ENCODE peak calls at places on chromosome 20, in eight cellular contexts. B, A, K, C, S, W, F and U are unnamed samples.

GRCh38 chr20:60210779-60211617 is 252.8 kb downstream of the CDH26 start:
- DNase-seq in W (peak), B (peak), K (peak), F (peak), S (no peak), A (peak), C (peak), U (peak)

GRCh38 chr20:63946986-63947637 is 9.1 kb downstream of the UCKL1 start:
- DNase-seq in F (peak), C (peak), A (peak), K (no peak), W (peak), B (no peak), S (peak), U (no peak)

GRCh38 chr20:48821261-48821910 is 6.4 kb downstream of the PREX1 start:
- DNase-seq in B (no peak), F (no peak), A (no peak), S (no peak), K (no peak), C (no peak), W (no peak), U (no peak)

GRCh38 chr20:58997141-58997770 is 9.8 kb downstream of the CTSZ start:
- DNase-seq in C (no peak), B (no peak), W (no peak), F (no peak), S (no peak), A (no peak), K (no peak), U (no peak)

GRCh38 chr20:57661201-57662027 is 41.2 kb upstream of the ZBP1 start:
- DNase-seq in K (no peak), C (no peak), F (no peak), S (peak), B (no peak), A (no peak), W (peak), U (no peak)

GRCh38 chr20:60990647-60991046 is 261.4 kb upstream of the CDH4 start:
- DNase-seq in F (no peak), C (no peak), B (no peak), W (no peak), K (no peak), S (no peak), A (no peak), U (no peak)

GRCh38 chr20:45933231-45934045 is 1.0 kb upstream of the PCIF1 start:
- DNase-seq in K (no peak), B (peak), C (peak), A (peak), F (peak), S (peak), W (peak), U (peak)

GRCh38 chr20:33262658-33263065 is 20.4 kb upstream of the BPIFB1 start:
- DNase-seq in W (no peak), C (no peak), F (peak), B (peak), K (peak), S (no peak), A (no peak), U (peak)

GRCh38 chr20:34375977-34376430 is 12.9 kb downstream of the ITCH start:
- DNase-seq in C (no peak), S (no peak), F (no peak), W (no peak), B (no peak), K (no peak), A (no peak), U (no peak)

GRCh38 chr20:20731945-20732296 is 19.5 kb upstream of the RALGAPA2 start:
- DNase-seq in A (no peak), W (no peak), C (no peak), B (no peak), S (no peak), K (no peak), F (peak), U (peak)

GRCh38 chr20:48659888-48660287 is 167.9 kb downstream of the PREX1 start:
- DNase-seq in C (no peak), K (no peak), W (no peak), F (no peak), S (peak), A (peak), B (no peak), U (no peak)

GRCh38 chr20:60113024-60113724 is 155.0 kb downstream of the CDH26 start:
- DNase-seq in K (no peak), B (no peak), W (no peak), A (no peak), S (peak), C (no peak), F (peak), U (no peak)

GRCh38 chr20:22501566-22502344 is 82.6 kb downstream of the FOXA2 start:
- DNase-seq in S (no peak), C (no peak), F (no peak), A (no peak), B (no peak), W (no peak), K (no peak), U (no peak)

GRCh38 chr20:19850190-19850533 is 92.1 kb downstream of the RIN2 start:
- DNase-seq in W (peak), B (no peak), K (no peak), F (no peak), S (no peak), A (no peak), C (no peak), U (no peak)

GRCh38 chr20:34525709-34526416 is 9.6 kb downstream of the DYNLRB1 start:
- DNase-seq in W (peak), S (no peak), C (peak), A (peak), B (no peak), K (peak), F (peak), U (peak)

GRCh38 chr20:33561981-33562601 is 72.2 kb downstream of the CBFA2T2 start:
- DNase-seq in K (peak), W (peak), F (peak), A (peak), B (peak), S (peak), C (peak), U (peak)

GRCh38 chr20:1968958-1969357 is 24.9 kb downstream of the PDYN start:
- DNase-seq in F (no peak), A (no peak), C (no peak), K (no peak), S (no peak), W (no peak), B (no peak), U (no peak)

GRCh38 chr20:1961374-1961773 is 32.5 kb downstream of the PDYN start:
- DNase-seq in W (no peak), K (no peak), B (no peak), C (no peak), F (no peak), S (no peak), A (no peak), U (no peak)

GRCh38 chr20:1965520-1966278 is 28.2 kb downstream of the PDYN start:
- DNase-seq in A (peak), S (peak), W (peak), F (peak), C (peak), K (peak), B (peak), U (peak)

GRCh38 chr20:1964061-1964460 is 29.8 kb downstream of the PDYN start:
- DNase-seq in C (no peak), A (no peak), K (no peak), S (no peak), F (no peak), W (no peak), B (no peak), U (no peak)

GRCh38 chr20:1964659-1965405 is 29.0 kb downstream of the PDYN start:
- DNase-seq in C (no peak), S (no peak), A (no peak), B (no peak), F (no peak), W (no peak), K (no peak), U (no peak)
- H3K4me3 ChIP-seq in C (no peak), S (no peak), A (no peak), B (no peak), F (no peak), W (peak), K (no peak), U (no peak)

DNA sequence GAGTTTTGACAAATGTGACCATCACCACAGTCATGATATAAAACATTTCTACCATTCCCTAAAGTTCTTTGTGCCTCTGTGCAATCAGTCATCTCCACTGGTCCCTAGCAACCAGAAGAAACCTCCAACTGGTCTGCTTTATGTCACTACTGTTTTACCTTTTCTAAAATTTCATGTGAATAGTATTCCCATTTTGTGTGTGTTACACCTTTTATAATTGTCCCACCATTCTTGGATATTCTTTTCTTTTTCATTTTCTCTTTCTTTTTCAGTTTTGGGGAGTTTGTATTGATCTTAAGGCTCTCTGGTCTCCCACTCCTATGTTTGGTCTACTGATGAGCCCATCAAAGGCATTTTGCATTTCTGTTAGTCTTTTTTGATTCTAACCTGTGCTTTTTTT is 95.4 kb downstream of the NCOA3 start:
- DNase-seq in C (no peak), W (no peak), S (no peak), F (no peak), A (no peak), K (no peak), B (no peak), U (no peak)
- TF ChIP-seq CTCF in C (no peak), W (no peak), S (no peak), F (no peak), A (no peak), K (no peak), B (no peak), U (no peak)

GRCh38 chr20:56634735-56635422 is 5.8 kb downstream of the TFAP2C start:
- DNase-seq in A (peak), F (no peak), C (no peak), S (no peak), K (no peak), W (no peak), B (no peak), U (peak)
- H3K4me3 ChIP-seq in A (no peak), F (no peak), C (no peak), S (no peak), K (no peak), W (no peak), B (no peak), U (peak)

GRCh38 chr20:24605937-24606455 is 136.6 kb downstream of the SYNDIG1 start:
- DNase-seq in F (no peak), S (no peak), B (no peak), A (no peak), C (no peak), W (no peak), K (no peak), U (no peak)

GRCh38 chr20:24598346-24598745 is 128.9 kb downstream of the SYNDIG1 start:
- DNase-seq in F (no peak), C (no peak), B (no peak), K (no peak), A (no peak), S (no peak), W (no peak), U (peak)

GRCh38 chr20:24603454-24603853 is 134.0 kb downstream of the SYNDIG1 start:
- DNase-seq in W (no peak), B (no peak), C (no peak), F (no peak), S (no peak), K (no peak), A (no peak), U (no peak)

GRCh38 chr20:24604966-24605365 is 135.5 kb downstream of the SYNDIG1 start:
- DNase-seq in B (no peak), S (no peak), W (no peak), K (no peak), A (no peak), C (no peak), F (no peak), U (no peak)

GRCh38 chr20:24600012-24600411 is 130.6 kb downstream of the SYNDIG1 start:
- DNase-seq in S (no peak), K (no peak), A (no peak), W (no peak), F (no peak), C (no peak), B (no peak), U (no peak)
- TF ChIP-seq CTCF in S (no peak), K (no peak), A (no peak), W (no peak), F (no peak), C (no peak), B (no peak), U (no peak)

DNA sequence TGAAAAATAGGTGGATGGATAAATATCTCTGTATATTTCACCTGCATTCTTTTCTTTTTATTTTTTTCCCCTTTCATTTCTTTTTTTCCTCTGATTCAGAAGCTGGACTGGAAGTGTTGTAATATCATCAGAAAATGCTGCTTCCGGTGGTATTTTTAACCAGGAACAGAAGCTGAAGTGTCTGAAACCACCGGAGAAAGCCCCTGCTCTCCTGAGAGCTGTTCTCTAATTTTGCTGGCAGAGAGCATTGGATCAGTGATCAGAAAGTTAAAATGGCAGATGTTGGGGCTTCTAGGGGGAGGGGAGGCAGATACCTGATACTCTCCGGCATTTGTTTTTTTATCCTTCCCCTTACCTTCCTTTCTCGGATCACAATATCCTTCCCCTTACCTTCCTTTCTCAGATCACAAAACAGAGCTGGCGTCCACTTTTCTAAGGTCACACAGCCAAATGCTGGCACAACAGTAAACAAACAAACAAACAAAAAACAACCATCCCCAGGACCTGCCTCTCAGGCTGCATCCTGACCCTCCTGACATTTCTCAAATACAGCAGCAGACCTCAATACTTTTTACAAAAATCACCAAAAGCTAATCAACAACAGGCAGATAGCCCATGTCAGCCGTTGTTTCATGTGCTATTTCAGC is 143.2 kb upstream of the ZNF217 start:
- DNase-seq in S (no peak), F (no peak), K (no peak), C (no peak), W (no peak), A (no peak), B (no peak), U (peak)
- H3K4me3 ChIP-seq in S (peak), F (no peak), K (no peak), C (no peak), W (peak), A (no peak), B (no peak), U (no peak)

GRCh38 chr20:4008026-4008413 is 7.3 kb downstream of the RNF24 start:
- DNase-seq in C (no peak), W (no peak), F (no peak), B (no peak), A (no peak), S (no peak), K (no peak), U (no peak)

GRCh38 chr20:4011226-4011975 is 4.0 kb downstream of the RNF24 start:
- DNase-seq in A (no peak), S (no peak), B (no peak), W (no peak), K (no peak), F (no peak), C (no peak), U (peak)

GRCh38 chr20:4008877-4009276 is 6.5 kb downstream of the RNF24 start:
- DNase-seq in K (no peak), S (no peak), C (no peak), F (no peak), W (no peak), A (no peak), B (no peak), U (no peak)

GRCh38 chr20:4007383-4008025 is 7.9 kb downstream of the RNF24 start:
- DNase-seq in A (no peak), F (no peak), W (no peak), C (no peak), K (no peak), B (no peak), S (no peak), U (no peak)

DNA sequence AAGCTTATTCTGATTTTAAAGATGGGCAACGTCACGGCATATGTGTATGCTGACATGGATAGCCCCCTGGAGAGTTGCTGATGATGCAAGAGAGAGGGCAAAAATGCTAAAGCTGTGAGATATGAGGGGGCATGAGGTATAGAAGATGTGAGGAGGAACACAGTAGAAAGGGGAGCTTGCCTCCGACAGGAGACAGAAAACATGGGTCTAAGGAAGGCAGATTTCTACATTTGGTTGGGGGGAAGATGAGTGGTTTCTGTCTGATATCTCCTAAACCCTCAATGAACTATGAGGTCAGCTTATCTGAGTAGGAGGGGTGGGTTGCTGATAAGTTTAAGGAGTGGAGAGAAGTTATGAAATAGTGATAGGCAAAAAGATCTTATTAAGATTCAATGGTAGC is 6.1 kb downstream of the RNF24 start:
- DNase-seq in F (no peak), A (no peak), C (no peak), B (no peak), S (no peak), K (no peak), W (no peak), U (no peak)
- TF ChIP-seq CTCF in F (no peak), A (no peak), C (no peak), B (no peak), S (no peak), K (no peak), W (no peak), U (no peak)

DNA sequence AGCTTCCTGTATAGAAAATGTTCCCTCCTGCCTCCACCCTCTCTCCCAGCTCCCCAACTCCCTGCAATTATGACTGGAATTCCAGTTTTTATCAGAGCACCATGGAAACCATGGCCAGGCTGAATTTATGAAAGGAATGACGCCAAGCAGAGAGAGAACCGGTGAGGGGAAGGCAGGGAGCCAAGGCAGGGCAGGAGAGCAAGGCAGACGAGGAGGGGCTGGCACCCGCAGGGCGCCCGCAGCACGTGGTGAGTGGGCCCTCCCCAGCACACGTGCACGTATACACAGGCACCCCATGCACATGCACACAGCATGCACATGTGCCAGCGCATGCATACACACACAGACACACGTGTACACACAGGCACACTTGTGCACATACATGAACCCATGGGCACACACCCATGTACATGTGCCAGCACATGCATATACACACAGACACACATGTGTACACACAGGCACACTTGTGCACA is 27.4 kb upstream of the MRGBP start:
- DNase-seq in B (no peak), K (peak), A (no peak), C (peak), S (peak), W (no peak), F (peak), U (no peak)
- H3K4me3 ChIP-seq in B (no peak), K (no peak), A (no peak), C (no peak), S (no peak), W (no peak), F (no peak), U (no peak)

DNA sequence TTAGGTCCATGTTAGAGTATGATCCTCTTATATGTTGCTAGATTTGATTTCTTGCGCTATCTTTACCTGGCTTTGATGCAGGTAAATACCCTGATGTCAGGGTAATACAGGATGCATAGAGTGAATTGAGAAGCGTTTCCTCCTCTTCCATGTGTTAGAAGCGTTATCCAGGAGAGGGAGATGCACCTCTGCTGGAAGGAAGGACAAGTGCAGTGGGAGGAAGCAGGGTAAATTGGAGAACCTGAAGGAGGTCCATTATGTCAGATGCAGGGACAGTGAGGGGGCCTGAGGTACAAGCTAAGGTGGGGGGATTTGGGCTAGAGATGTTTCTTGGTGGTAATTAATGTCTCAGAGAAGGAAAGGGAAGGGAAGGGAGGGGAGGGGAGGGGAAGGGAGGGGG is 7.7 kb downstream of the SHLD1 start:
- DNase-seq in B (no peak), S (no peak), A (no peak), F (no peak), C (no peak), K (no peak), W (no peak), U (no peak)
- TF ChIP-seq CTCF in B (no peak), S (no peak), A (no peak), F (no peak), C (no peak), K (no peak), W (no peak), U (no peak)